ENCODE peak calls at places on chromosomes 12 and 14, in seven cellular contexts. One of them, this sample, is unnamed.

GRCh38 chr12:91982946-91983345 is 162.7 kb downstream of the BTG1 start:
- DNase-seq in glutamatergic neuron: no peak
- DNase-seq in GM19239: no peak
- DNase-seq in progenitor cell of endocrine pancreas: no peak
- DNase-seq in anterior cingulate cortex: no peak
- DNase-seq in midbrain: no peak
- DNase-seq in left cardiac atrium: no peak
- DNase-seq in this sample: no peak

GRCh38 chr12:52044284-52044983 is 6.8 kb upstream of the NR4A1 start:
- DNase-seq in glutamatergic neuron: no peak
- DNase-seq in GM19239: no peak
- DNase-seq in progenitor cell of endocrine pancreas: no peak
- DNase-seq in anterior cingulate cortex: peak
- DNase-seq in midbrain: peak
- DNase-seq in left cardiac atrium: peak
- DNase-seq in this sample: peak

GRCh38 chr12:48165089-48166031 is 8.0 kb upstream of the ASB8 start:
- DNase-seq in glutamatergic neuron: no peak
- DNase-seq in GM19239: peak
- DNase-seq in progenitor cell of endocrine pancreas: no peak
- DNase-seq in anterior cingulate cortex: no peak
- DNase-seq in midbrain: peak
- DNase-seq in left cardiac atrium: no peak
- DNase-seq in this sample: no peak

GRCh38 chr12:104805186-104805585 is 152.9 kb downstream of the SLC41A2 start:
- DNase-seq in glutamatergic neuron: no peak
- DNase-seq in GM19239: no peak
- DNase-seq in progenitor cell of endocrine pancreas: no peak
- DNase-seq in anterior cingulate cortex: no peak
- DNase-seq in midbrain: no peak
- DNase-seq in left cardiac atrium: no peak
- DNase-seq in this sample: no peak

GRCh38 chr12:6688543-6688999 is 604 bp downstream of the ZNF384 start:
- DNase-seq in glutamatergic neuron: no peak
- DNase-seq in GM19239: peak
- DNase-seq in progenitor cell of endocrine pancreas: no peak
- DNase-seq in anterior cingulate cortex: no peak
- DNase-seq in midbrain: peak
- DNase-seq in left cardiac atrium: peak
- DNase-seq in this sample: peak

GRCh38 chr14:51610766-51611165 is 40.9 kb upstream of the FRMD6 start:
- DNase-seq in glutamatergic neuron: no peak
- DNase-seq in GM19239: no peak
- DNase-seq in progenitor cell of endocrine pancreas: no peak
- DNase-seq in anterior cingulate cortex: no peak
- DNase-seq in midbrain: no peak
- DNase-seq in left cardiac atrium: no peak
- DNase-seq in this sample: no peak

GRCh38 chr12:21809100-21809499 is 34.6 kb upstream of the KCNJ8 start:
- DNase-seq in glutamatergic neuron: no peak
- DNase-seq in GM19239: no peak
- DNase-seq in progenitor cell of endocrine pancreas: no peak
- DNase-seq in anterior cingulate cortex: no peak
- DNase-seq in midbrain: no peak
- DNase-seq in left cardiac atrium: no peak
- DNase-seq in this sample: no peak

GRCh38 chr14:93709249-93709648 is 79.0 kb downstream of the PRIMA1 start:
- DNase-seq in glutamatergic neuron: no peak
- DNase-seq in GM19239: no peak
- DNase-seq in progenitor cell of endocrine pancreas: no peak
- DNase-seq in anterior cingulate cortex: no peak
- DNase-seq in midbrain: no peak
- DNase-seq in left cardiac atrium: no peak
- DNase-seq in this sample: no peak

GRCh38 chr14:77601846-77602609 is 14.4 kb downstream of the SPTLC2 start:
- DNase-seq in glutamatergic neuron: no peak
- DNase-seq in GM19239: no peak
- DNase-seq in progenitor cell of endocrine pancreas: no peak
- DNase-seq in anterior cingulate cortex: no peak
- DNase-seq in midbrain: no peak
- DNase-seq in left cardiac atrium: no peak
- DNase-seq in this sample: no peak

GRCh38 chr14:104872469-104873341 is 7.6 kb downstream of the CEP170B start:
- DNase-seq in glutamatergic neuron: peak
- DNase-seq in GM19239: no peak
- DNase-seq in progenitor cell of endocrine pancreas: no peak
- DNase-seq in anterior cingulate cortex: no peak
- DNase-seq in midbrain: no peak
- DNase-seq in left cardiac atrium: no peak
- DNase-seq in this sample: no peak

GRCh38 chr14:91144425-91145145 is 30.7 kb downstream of the DGLUCY start:
- DNase-seq in glutamatergic neuron: no peak
- DNase-seq in GM19239: no peak
- DNase-seq in progenitor cell of endocrine pancreas: no peak
- DNase-seq in anterior cingulate cortex: no peak
- DNase-seq in midbrain: no peak
- DNase-seq in left cardiac atrium: no peak
- DNase-seq in this sample: no peak

GRCh38 chr12:42730286-42730685 is 140.7 kb upstream of the PRICKLE1 start:
- DNase-seq in glutamatergic neuron: no peak
- DNase-seq in GM19239: no peak
- DNase-seq in progenitor cell of endocrine pancreas: no peak
- DNase-seq in anterior cingulate cortex: no peak
- DNase-seq in midbrain: no peak
- DNase-seq in left cardiac atrium: no peak
- DNase-seq in this sample: no peak

GRCh38 chr12:563899-564298 is 99.3 kb downstream of the NINJ2 start:
- DNase-seq in glutamatergic neuron: no peak
- DNase-seq in GM19239: no peak
- DNase-seq in progenitor cell of endocrine pancreas: no peak
- DNase-seq in anterior cingulate cortex: no peak
- DNase-seq in midbrain: no peak
- DNase-seq in left cardiac atrium: no peak
- DNase-seq in this sample: no peak

GRCh38 chr12:124006582-124007170 is 33.7 kb downstream of the ZNF664 start:
- DNase-seq in glutamatergic neuron: no peak
- DNase-seq in GM19239: peak
- DNase-seq in progenitor cell of endocrine pancreas: no peak
- DNase-seq in anterior cingulate cortex: no peak
- DNase-seq in midbrain: no peak
- DNase-seq in left cardiac atrium: no peak
- DNase-seq in this sample: no peak

GRCh38 chr14:85058170-85058569 is 471.8 kb upstream of the FLRT2 start:
- DNase-seq in glutamatergic neuron: no peak
- DNase-seq in GM19239: no peak
- DNase-seq in progenitor cell of endocrine pancreas: no peak
- DNase-seq in anterior cingulate cortex: no peak
- DNase-seq in midbrain: no peak
- DNase-seq in left cardiac atrium: no peak
- DNase-seq in this sample: no peak

GRCh38 chr12:113102811-113103210 is 32.8 kb downstream of the RASAL1 start:
- DNase-seq in glutamatergic neuron: no peak
- DNase-seq in GM19239: no peak
- DNase-seq in progenitor cell of endocrine pancreas: no peak
- DNase-seq in anterior cingulate cortex: no peak
- DNase-seq in midbrain: no peak
- DNase-seq in left cardiac atrium: no peak
- DNase-seq in this sample: no peak

GRCh38 chr12:44509471-44509870 is 366.6 kb downstream of the NELL2 start:
- DNase-seq in glutamatergic neuron: no peak
- DNase-seq in GM19239: no peak
- DNase-seq in progenitor cell of endocrine pancreas: no peak
- DNase-seq in anterior cingulate cortex: no peak
- DNase-seq in midbrain: no peak
- DNase-seq in left cardiac atrium: no peak
- DNase-seq in this sample: no peak

This sample was measured in sciatic nerve.